ENCODE peak calls at places on chromosomes 5 and 9, in four cellular contexts. One of them, this sample, is unnamed.

GRCh38 chr5:17189381-17190036 is 27.9 kb upstream of the BASP1 start:
- DNase-seq in WERI-Rb-1: peak
- DNase-seq in B cell: peak
- DNase-seq in bronchial epithelial cell: peak
- DNase-seq in this sample: peak

GRCh38 chr9:109164040-109164439 is 3.0 kb downstream of the FRRS1L start:
- DNase-seq in bronchial epithelial cell: no peak
- DNase-seq in WERI-Rb-1: no peak
- DNase-seq in B cell: no peak
- DNase-seq in this sample: no peak

GRCh38 chr9:12968093-12968492 is 193.3 kb downstream of the LURAP1L start:
- DNase-seq in B cell: no peak
- DNase-seq in WERI-Rb-1: no peak
- DNase-seq in bronchial epithelial cell: no peak
- DNase-seq in this sample: no peak

GRCh38 chr5:180098526-180098925 is 27.0 kb upstream of the RNF130 start:
- DNase-seq in WERI-Rb-1: no peak
- DNase-seq in bronchial epithelial cell: no peak
- DNase-seq in B cell: no peak
- DNase-seq in this sample: no peak

GRCh38 chr9:106120096-106120495 is 425.8 kb downstream of the TMEM38B start:
- DNase-seq in bronchial epithelial cell: no peak
- DNase-seq in B cell: no peak
- DNase-seq in WERI-Rb-1: no peak
- DNase-seq in this sample: no peak

GRCh38 chr5:106801554-106801953 is 869.2 kb downstream of the EFNA5 start:
- DNase-seq in B cell: no peak
- DNase-seq in WERI-Rb-1: no peak
- DNase-seq in bronchial epithelial cell: no peak
- DNase-seq in this sample: no peak

GRCh38 chr5:9233712-9234111 is 312.2 kb downstream of the SEMA5A start:
- DNase-seq in WERI-Rb-1: no peak
- DNase-seq in B cell: no peak
- DNase-seq in bronchial epithelial cell: no peak
- DNase-seq in this sample: no peak

GRCh38 chr5:116502616-116503015 is 72.0 kb downstream of the SEMA6A start:
- DNase-seq in bronchial epithelial cell: no peak
- DNase-seq in WERI-Rb-1: no peak
- DNase-seq in B cell: no peak
- DNase-seq in this sample: no peak

GRCh38 chr5:156094001-156094400 is 233.0 kb upstream of the SGCD start:
- DNase-seq in WERI-Rb-1: no peak
- DNase-seq in bronchial epithelial cell: no peak
- DNase-seq in B cell: no peak
- DNase-seq in this sample: peak

GRCh38 chr5:126445502-126446174 is 22.4 kb downstream of the GRAMD2B start:
- DNase-seq in bronchial epithelial cell: peak
- DNase-seq in WERI-Rb-1: no peak
- DNase-seq in B cell: no peak
- DNase-seq in this sample: no peak

GRCh38 chr5:135660826-135661555 is 82.2 kb upstream of the CXCL14 start:
- DNase-seq in WERI-Rb-1: no peak
- DNase-seq in bronchial epithelial cell: no peak
- DNase-seq in B cell: no peak
- DNase-seq in this sample: no peak

GRCh38 chr5:9207820-9208418 is 338.0 kb downstream of the SEMA5A start:
- DNase-seq in B cell: no peak
- DNase-seq in WERI-Rb-1: no peak
- DNase-seq in bronchial epithelial cell: peak
- DNase-seq in this sample: peak

GRCh38 chr5:83745821-83746220 is 25.2 kb upstream of the HAPLN1 start:
- DNase-seq in WERI-Rb-1: no peak
- DNase-seq in B cell: no peak
- DNase-seq in bronchial epithelial cell: no peak
- DNase-seq in this sample: no peak

GRCh38 chr5:162067138-162067537 is 435 bp upstream of the GABRG2 start:
- DNase-seq in bronchial epithelial cell: no peak
- DNase-seq in WERI-Rb-1: no peak
- DNase-seq in B cell: no peak
- DNase-seq in this sample: peak

GRCh38 chr5:150112211-150113046 is 26.1 kb upstream of the CSF1R start:
- DNase-seq in bronchial epithelial cell: peak
- DNase-seq in B cell: no peak
- DNase-seq in WERI-Rb-1: peak
- DNase-seq in this sample: peak

GRCh38 chr5:65468633-65469032 is 13.1 kb downstream of the ADAMTS6 start:
- DNase-seq in B cell: no peak
- DNase-seq in WERI-Rb-1: no peak
- DNase-seq in bronchial epithelial cell: no peak
- DNase-seq in this sample: no peak

GRCh38 chr9:99778308-99778707 is 43.4 kb upstream of the NR4A3 start:
- DNase-seq in bronchial epithelial cell: peak
- DNase-seq in WERI-Rb-1: no peak
- DNase-seq in B cell: no peak
- DNase-seq in this sample: no peak

GRCh38 chr9:76374702-76375543 is 19.3 kb downstream of the RFK start:
- DNase-seq in B cell: no peak
- DNase-seq in WERI-Rb-1: peak
- DNase-seq in bronchial epithelial cell: peak
- DNase-seq in this sample: peak

GRCh38 chr9:101580076-101580475 is 14.7 kb downstream of the PPP3R2 start:
- DNase-seq in bronchial epithelial cell: no peak
- DNase-seq in WERI-Rb-1: no peak
- DNase-seq in B cell: no peak
- DNase-seq in this sample: peak

GRCh38 chr9:88090151-88090581 is 48.1 kb downstream of the SPATA31C2 start:
- DNase-seq in B cell: no peak
- DNase-seq in bronchial epithelial cell: no peak
- DNase-seq in WERI-Rb-1: no peak
- DNase-seq in this sample: no peak

GRCh38 chr9:3920586-3921582 is 379.0 kb downstream of the GLIS3 start:
- DNase-seq in WERI-Rb-1: no peak
- DNase-seq in bronchial epithelial cell: peak
- DNase-seq in B cell: no peak
- DNase-seq in this sample: no peak

GRCh38 chr9:70795841-70796240 is 325.6 kb downstream of the TRPM3 start:
- DNase-seq in B cell: no peak
- DNase-seq in WERI-Rb-1: no peak
- DNase-seq in bronchial epithelial cell: no peak
- DNase-seq in this sample: no peak

GRCh38 chr5:138444774-138445546 is 6.1 kb downstream of the REEP2 start:
- DNase-seq in bronchial epithelial cell: no peak
- DNase-seq in WERI-Rb-1: no peak
- DNase-seq in B cell: no peak
- DNase-seq in this sample: no peak

GRCh38 chr5:39013938-39014337 is 60.3 kb downstream of the RICTOR start:
- DNase-seq in B cell: no peak
- DNase-seq in bronchial epithelial cell: peak
- DNase-seq in WERI-Rb-1: no peak
- DNase-seq in this sample: no peak

GRCh38 chr5:124057815-124058231 is 545.8 kb downstream of the CSNK1G3 start:
- DNase-seq in bronchial epithelial cell: no peak
- DNase-seq in WERI-Rb-1: no peak
- DNase-seq in B cell: no peak
- DNase-seq in this sample: peak

GRCh38 chr5:34858798-34859197 is 19.8 kb downstream of the TTC23L start:
- DNase-seq in WERI-Rb-1: no peak
- DNase-seq in B cell: no peak
- DNase-seq in bronchial epithelial cell: no peak
- DNase-seq in this sample: no peak

GRCh38 chr5:120062515-120062917 is 401.6 kb upstream of the PRR16 start:
- DNase-seq in bronchial epithelial cell: peak
- DNase-seq in B cell: no peak
- DNase-seq in WERI-Rb-1: no peak
- DNase-seq in this sample: no peak

GRCh38 chr5:112604741-112605390 is 132.8 kb upstream of the APC start:
- DNase-seq in WERI-Rb-1: no peak
- DNase-seq in B cell: no peak
- DNase-seq in bronchial epithelial cell: peak
- DNase-seq in this sample: peak

GRCh38 chr5:93517828-93518227 is 63.2 kb downstream of the NR2F1-AS1 start:
- DNase-seq in WERI-Rb-1: no peak
- DNase-seq in bronchial epithelial cell: no peak
- DNase-seq in B cell: no peak
- DNase-seq in this sample: no peak

GRCh38 chr9:122005597-122005996 is 87.5 kb downstream of the TTLL11 start:
- DNase-seq in bronchial epithelial cell: peak
- DNase-seq in WERI-Rb-1: peak
- DNase-seq in B cell: no peak
- DNase-seq in this sample: peak

GRCh38 chr9:120374239-120374638 is 205.7 kb downstream of the CDK5RAP2 start:
- DNase-seq in B cell: no peak
- DNase-seq in WERI-Rb-1: no peak
- DNase-seq in bronchial epithelial cell: no peak
- DNase-seq in this sample: no peak

This sample was measured in NCI-H82.